ENCODE peak calls at places on chromosomes 6 and 20, in six cellular contexts. E is adrenal gland, Q is heart right ventricle, U is fibroblast of the aortic adventitia, N is BJ, B is endothelial cell. D is an unnamed sample.

GRCh38 chr6:99334526-99335127 is 14.8 kb downstream of the FAXC start:
- DNase-seq in B (peak; percentile 21), U (peak; percentile 53), E (no peak), Q (no peak), N (no peak), D (no peak)

GRCh38 chr20:12591949-12592470 is 416.8 kb upstream of the SPTLC3 start:
- DNase-seq in B (no peak), U (no peak), E (no peak), N (no peak), Q (no peak), D (no peak)

GRCh38 chr6:112010328-112010727 is 43.6 kb upstream of the CCN6 start:
- DNase-seq in B (no peak), N (no peak), U (no peak), Q (no peak), E (no peak), D (no peak)

GRCh38 chr6:79841577-79842381 is 105.6 kb downstream of the ELOVL4 start:
- DNase-seq in E (no peak), Q (no peak), N (no peak), B (no peak), U (no peak), D (no peak)

GRCh38 chr6:37168163-37168758 is 1.7 kb upstream of the PIM1 start:
- DNase-seq in N (no peak), U (no peak), B (no peak), E (no peak), Q (no peak), D (no peak)

GRCh38 chr20:34626978-34627377 is 49.9 kb downstream of the PIGU start:
- DNase-seq in U (no peak), Q (no peak), N (no peak), B (no peak), E (no peak), D (no peak)

GRCh38 chr6:14254505-14254904 is 136.9 kb downstream of the CD83 start:
- DNase-seq in U (no peak), B (no peak), N (no peak), E (no peak), Q (no peak), D (no peak)

GRCh38 chr20:32332614-32333013 is 25.5 kb upstream of the ASXL1 start:
- DNase-seq in N (no peak), E (no peak), B (no peak), Q (no peak), U (peak; percentile 42), D (no peak)

GRCh38 chr20:32538526-32538918 is 46.6 kb downstream of the NOL4L start:
- DNase-seq in Q (no peak), N (no peak), B (no peak), E (no peak), U (peak; percentile 39), D (no peak)

GRCh38 chr6:10404799-10405524 is 9.9 kb downstream of the TFAP2A start:
- DNase-seq in B (no peak), U (no peak), E (no peak), Q (no peak), N (no peak), D (no peak)

GRCh38 chr6:159756508-159756907 is 5.3 kb upstream of the ACAT2 start:
- DNase-seq in E (no peak), N (no peak), B (no peak), Q (no peak), U (no peak), D (no peak)

GRCh38 chr6:84065718-84066290 is 32.2 kb downstream of the MRAP2 start:
- DNase-seq in E (no peak), Q (no peak), B (no peak), N (no peak), U (peak; percentile 82), D (peak; percentile 69)

GRCh38 chr20:51163996-51164600 is 141.2 kb upstream of the KCNG1 start:
- DNase-seq in E (no peak), U (no peak), N (no peak), Q (no peak), B (no peak), D (no peak)

GRCh38 chr6:163460307-163460782 is 45.8 kb downstream of the QKI start:
- DNase-seq in N (no peak), U (peak; percentile 61), E (no peak), Q (no peak), B (no peak), D (no peak)

GRCh38 chr6:6711832-6712231 is 123.3 kb downstream of the LY86 start:
- DNase-seq in Q (no peak), N (no peak), U (no peak), E (no peak), B (no peak), D (no peak)

GRCh38 chr6:36622901-36623546 is 28.9 kb downstream of the SRSF3 start:
- DNase-seq in E (peak; percentile 9), Q (no peak), U (no peak), B (no peak), N (no peak), D (no peak)

GRCh38 chr6:150207931-150208570 is 65.2 kb downstream of the PPP1R14C start:
- DNase-seq in Q (no peak), N (no peak), E (no peak), U (no peak), B (no peak), D (no peak)

GRCh38 chr6:168052291-168052891 is 26.6 kb downstream of the FRMD1 start:
- DNase-seq in E (no peak), B (no peak), U (no peak), Q (no peak), N (no peak), D (no peak)

GRCh38 chr20:57619053-57619831 is 984 bp downstream of the ZBP1 start:
- DNase-seq in Q (no peak), N (no peak), E (peak; percentile 45), B (no peak), U (no peak), D (no peak)

GRCh38 chr6:161569071-161569470 is 295.2 kb upstream of the AGPAT4 start:
- DNase-seq in Q (no peak), U (no peak), B (no peak), E (no peak), N (no peak), D (no peak)

GRCh38 chr20:10253750-10254149 is 35.1 kb downstream of the SNAP25 start:
- DNase-seq in E (no peak), B (no peak), U (no peak), Q (no peak), N (no peak), D (no peak)

GRCh38 chr6:26199057-26199772 is 112.0 kb downstream of the HFE start:
- DNase-seq in Q (peak; percentile 61), N (peak; percentile 92), E (peak; percentile 85), B (peak; percentile 71), U (peak; percentile 98), D (no peak)

GRCh38 chr6:26198626-26199056 is 111.4 kb downstream of the HFE start:
- DNase-seq in N (no peak), E (no peak), U (peak; percentile 45), B (no peak), Q (no peak), D (no peak)

GRCh38 chr6:26195924-26196845 is 109.0 kb downstream of the HFE start:
- DNase-seq in Q (no peak), E (no peak), U (peak; percentile 32), N (no peak), B (no peak), D (no peak)

GRCh38 chr6:26196846-26197683 is 109.8 kb downstream of the HFE start:
- DNase-seq in B (peak; percentile 59), Q (peak; percentile 83), U (peak; percentile 96), E (peak; percentile 90), N (peak; percentile 83), D (peak; percentile 64)

DNA sequence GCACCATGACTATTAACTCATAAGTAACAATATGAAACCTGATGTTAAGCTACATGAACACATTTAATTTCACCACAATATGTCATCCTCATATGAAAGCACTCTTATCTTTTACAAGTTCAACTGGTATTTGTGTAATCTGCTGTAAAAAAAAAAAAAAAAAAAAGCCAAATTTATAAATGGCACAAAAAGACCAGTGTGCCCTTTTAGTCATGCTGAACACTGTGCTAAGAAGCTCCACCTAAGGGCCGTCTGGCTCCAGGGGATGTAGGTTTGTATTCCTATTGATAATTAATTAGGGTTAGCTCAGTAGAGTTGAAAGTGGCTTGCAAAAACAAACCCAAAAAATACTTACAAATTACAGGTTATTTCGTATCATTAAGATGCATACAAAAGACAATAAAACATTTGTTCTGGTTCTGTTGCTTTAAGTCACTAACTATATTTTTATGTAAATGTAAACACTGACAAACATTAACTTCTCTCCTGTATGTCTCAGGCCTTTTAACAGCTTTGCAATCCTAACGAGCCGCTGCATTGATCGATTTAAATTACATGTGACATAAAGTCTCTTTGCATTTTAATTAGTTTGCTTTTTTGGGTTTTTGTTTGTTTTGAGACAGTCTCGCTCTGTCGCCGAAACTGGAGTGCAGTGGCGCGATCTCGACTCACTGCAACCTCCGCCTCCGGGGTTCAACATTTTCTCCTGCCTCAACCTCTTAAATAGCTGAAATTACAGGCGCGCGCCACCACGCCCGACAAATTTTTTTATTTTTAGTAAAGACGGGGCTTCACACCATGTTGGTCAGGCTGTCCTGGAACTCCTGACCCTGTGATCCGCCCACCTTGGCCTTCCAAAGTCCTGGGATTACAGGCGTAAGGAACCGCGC is 110.8 kb downstream of the HFE start:
- DNase-seq in Q (no peak), B (no peak), N (no peak), E (peak; percentile 60), U (no peak), D (no peak)
- TF ChIP-seq CTCF in Q (no peak), B (no peak), N (peak; percentile 12), E (no peak), U (no peak), D (no peak)

DNA sequence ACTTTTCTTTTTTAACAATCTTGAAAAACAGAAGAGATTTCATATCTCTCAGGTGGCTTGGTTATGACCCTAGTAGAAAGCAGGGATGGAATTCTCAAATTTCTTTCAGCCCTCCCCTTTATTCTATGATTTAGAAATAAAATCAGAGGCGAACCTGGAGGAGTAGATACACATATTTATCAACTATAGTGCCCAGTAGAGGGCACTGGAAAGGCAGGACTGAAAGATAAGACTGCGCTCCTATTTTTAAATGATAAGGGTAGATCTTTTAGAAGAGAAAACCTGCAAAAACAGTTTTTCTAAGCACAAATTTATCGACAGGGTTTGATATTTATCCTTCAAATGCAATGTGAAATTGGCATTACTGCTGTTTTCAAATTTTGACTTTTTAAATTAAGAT is 1296.6 kb downstream of the EPHA7 start:
- DNase-seq in U (no peak), N (no peak), Q (no peak), E (no peak), B (no peak), D (no peak)
- TF ChIP-seq CTCF in U (no peak), N (peak; percentile 3), Q (no peak), E (no peak), B (peak; percentile 47), D (peak; percentile 12)

GRCh38 chr6:145895802-145896201 is 68.4 kb downstream of the SHPRH start:
- DNase-seq in N (no peak), E (no peak), B (no peak), U (peak; percentile 29), Q (no peak), D (no peak)
- TF ChIP-seq CTCF in N (peak; percentile 31), E (no peak), B (peak; percentile 21), U (peak; percentile 26), Q (no peak), D (no peak)

GRCh38 chr6:142152731-142153130 is 5.7 kb downstream of the VTA1 start:
- DNase-seq in U (peak; percentile 73), N (peak; percentile 36), B (no peak), Q (no peak), E (no peak), D (no peak)

GRCh38 chr6:142153230-142153629 is 6.2 kb downstream of the VTA1 start:
- DNase-seq in N (no peak), U (no peak), B (no peak), E (no peak), Q (no peak), D (no peak)

GRCh38 chr6:142155091-142155490 is 8.0 kb downstream of the VTA1 start:
- DNase-seq in B (no peak), N (no peak), Q (no peak), U (no peak), E (no peak), D (no peak)

GRCh38 chr6:142155895-142156757 is 9.1 kb downstream of the VTA1 start:
- DNase-seq in U (peak; percentile 51), E (no peak), Q (no peak), N (no peak), B (no peak), D (no peak)
- TF ChIP-seq CTCF in U (peak; percentile 38), E (peak; percentile 48), Q (no peak), N (peak; percentile 27), B (peak; percentile 76), D (peak; percentile 34)